ENCODE peak calls at places on chromosome 9, in eight cellular contexts. One of them, this sample, is unnamed.
A peak's percentile ranks its signal among the peaks of the same experiment; 100 is the strongest.

GRCh38 chr9:10605388-10605787 is 7.4 kb downstream of the PTPRD start:
- DNase-seq in ecto neural progenitor cell: no peak
- DNase-seq in NCI-H1105: no peak
- DNase-seq in AG08396: no peak
- DNase-seq in NCI-H2107: no peak
- DNase-seq in aorta: no peak
- DNase-seq in psoas muscle: no peak
- DNase-seq in NCI-H1092 treated with DMSO at 0.1 percent for 48 hours: no peak
- DNase-seq in this sample: no peak

GRCh38 chr9:19936598-19936997 is 147.8 kb upstream of the SLC24A2 start:
- DNase-seq in ecto neural progenitor cell: no peak
- DNase-seq in NCI-H1105: no peak
- DNase-seq in AG08396: no peak
- DNase-seq in NCI-H2107: no peak
- DNase-seq in aorta: no peak
- DNase-seq in psoas muscle: no peak
- DNase-seq in NCI-H1092 treated with DMSO at 0.1 percent for 48 hours: no peak
- DNase-seq in this sample: no peak

GRCh38 chr9:77598510-77598909 is 49.6 kb downstream of the GNA14 start:
- DNase-seq in ecto neural progenitor cell: no peak
- DNase-seq in NCI-H1105: peak; percentile 50
- DNase-seq in AG08396: no peak
- DNase-seq in NCI-H2107: no peak
- DNase-seq in aorta: no peak
- DNase-seq in psoas muscle: no peak
- DNase-seq in NCI-H1092 treated with DMSO at 0.1 percent for 48 hours: peak; percentile 90
- DNase-seq in this sample: no peak

GRCh38 chr9:112793213-112793810 is 42.8 kb downstream of the SNX30 start:
- DNase-seq in ecto neural progenitor cell: peak; percentile 76
- DNase-seq in NCI-H1105: peak; percentile 37
- DNase-seq in AG08396: peak; percentile 75
- DNase-seq in NCI-H2107: no peak
- DNase-seq in aorta: peak; percentile 76
- DNase-seq in psoas muscle: peak; percentile 66
- DNase-seq in NCI-H1092 treated with DMSO at 0.1 percent for 48 hours: peak; percentile 37
- DNase-seq in this sample: peak; percentile 17

GRCh38 chr9:88998911-88999310 is 7.6 kb downstream of the S1PR3 start:
- DNase-seq in ecto neural progenitor cell: peak; percentile 45
- DNase-seq in NCI-H1105: no peak
- DNase-seq in AG08396: peak; percentile 66
- DNase-seq in NCI-H2107: no peak
- DNase-seq in aorta: peak; percentile 87
- DNase-seq in psoas muscle: peak; percentile 72
- DNase-seq in NCI-H1092 treated with DMSO at 0.1 percent for 48 hours: no peak
- DNase-seq in this sample: peak; percentile 55

GRCh38 chr9:89771205-89771604 is 166.4 kb downstream of the GADD45G start:
- DNase-seq in ecto neural progenitor cell: no peak
- DNase-seq in NCI-H1105: no peak
- DNase-seq in AG08396: no peak
- DNase-seq in NCI-H2107: no peak
- DNase-seq in aorta: no peak
- DNase-seq in psoas muscle: no peak
- DNase-seq in NCI-H1092 treated with DMSO at 0.1 percent for 48 hours: no peak
- DNase-seq in this sample: no peak

GRCh38 chr9:126148523-126148870 is 178.1 kb upstream of the MVB12B start:
- DNase-seq in ecto neural progenitor cell: no peak
- DNase-seq in NCI-H1105: no peak
- DNase-seq in AG08396: no peak
- DNase-seq in NCI-H2107: no peak
- DNase-seq in aorta: no peak
- DNase-seq in psoas muscle: no peak
- DNase-seq in NCI-H1092 treated with DMSO at 0.1 percent for 48 hours: no peak
- DNase-seq in this sample: no peak

GRCh38 chr9:133188006-133188842 is 20.8 kb downstream of the OBP2B start:
- DNase-seq in ecto neural progenitor cell: peak; percentile 68
- DNase-seq in NCI-H1105: peak; percentile 44
- DNase-seq in AG08396: no peak
- DNase-seq in NCI-H2107: no peak
- DNase-seq in aorta: no peak
- DNase-seq in psoas muscle: no peak
- DNase-seq in NCI-H1092 treated with DMSO at 0.1 percent for 48 hours: peak; percentile 8
- DNase-seq in this sample: no peak

GRCh38 chr9:105064248-105065118 is 136.5 kb upstream of the ABCA1 start:
- DNase-seq in ecto neural progenitor cell: peak; percentile 74
- DNase-seq in NCI-H1105: peak; percentile 97
- DNase-seq in AG08396: peak; percentile 83
- DNase-seq in NCI-H2107: peak; percentile 69
- DNase-seq in aorta: peak; percentile 94
- DNase-seq in psoas muscle: peak; percentile 91
- DNase-seq in NCI-H1092 treated with DMSO at 0.1 percent for 48 hours: peak; percentile 94
- DNase-seq in this sample: peak; percentile 88

GRCh38 chr9:90953805-90954204 is 152.2 kb downstream of the SYK start:
- DNase-seq in ecto neural progenitor cell: no peak
- DNase-seq in NCI-H1105: no peak
- DNase-seq in AG08396: no peak
- DNase-seq in NCI-H2107: no peak
- DNase-seq in aorta: no peak
- DNase-seq in psoas muscle: no peak
- DNase-seq in NCI-H1092 treated with DMSO at 0.1 percent for 48 hours: no peak
- DNase-seq in this sample: no peak

GRCh38 chr9:136762915-136763648 is 1.2 kb downstream of the LCN15 start:
- DNase-seq in ecto neural progenitor cell: peak; percentile 93
- DNase-seq in NCI-H1105: no peak
- DNase-seq in AG08396: no peak
- DNase-seq in NCI-H2107: no peak
- DNase-seq in aorta: peak; percentile 43
- DNase-seq in psoas muscle: no peak
- DNase-seq in NCI-H1092 treated with DMSO at 0.1 percent for 48 hours: no peak
- DNase-seq in this sample: no peak

GRCh38 chr9:136679431-136679941 is 7.8 kb downstream of the AGPAT2 start:
- DNase-seq in ecto neural progenitor cell: no peak
- DNase-seq in NCI-H1105: no peak
- DNase-seq in AG08396: no peak
- DNase-seq in NCI-H2107: no peak
- DNase-seq in aorta: peak; percentile 86
- DNase-seq in psoas muscle: peak; percentile 67
- DNase-seq in NCI-H1092 treated with DMSO at 0.1 percent for 48 hours: no peak
- DNase-seq in this sample: no peak

GRCh38 chr9:89577363-89577762 is 27.4 kb upstream of the GADD45G start:
- DNase-seq in ecto neural progenitor cell: no peak
- DNase-seq in NCI-H1105: no peak
- DNase-seq in AG08396: no peak
- DNase-seq in NCI-H2107: no peak
- DNase-seq in aorta: no peak
- DNase-seq in psoas muscle: no peak
- DNase-seq in NCI-H1092 treated with DMSO at 0.1 percent for 48 hours: no peak
- DNase-seq in this sample: no peak

GRCh38 chr9:129174102-129174723 is 3.8 kb downstream of the IER5L start:
- DNase-seq in ecto neural progenitor cell: peak; percentile 92
- DNase-seq in NCI-H1105: peak; percentile 55
- DNase-seq in AG08396: peak; percentile 91
- DNase-seq in NCI-H2107: peak; percentile 70
- DNase-seq in aorta: peak; percentile 95
- DNase-seq in psoas muscle: peak; percentile 90
- DNase-seq in NCI-H1092 treated with DMSO at 0.1 percent for 48 hours: peak; percentile 77
- DNase-seq in this sample: peak; percentile 92

GRCh38 chr9:4131946-4132345 is 167.9 kb downstream of the GLIS3 start:
- DNase-seq in ecto neural progenitor cell: no peak
- DNase-seq in NCI-H1105: no peak
- DNase-seq in AG08396: no peak
- DNase-seq in NCI-H2107: no peak
- DNase-seq in aorta: no peak
- DNase-seq in psoas muscle: no peak
- DNase-seq in NCI-H1092 treated with DMSO at 0.1 percent for 48 hours: no peak
- DNase-seq in this sample: no peak

GRCh38 chr9:121685146-121685794 is 33.8 kb downstream of the DAB2IP start:
- DNase-seq in ecto neural progenitor cell: no peak
- DNase-seq in NCI-H1105: no peak
- DNase-seq in AG08396: no peak
- DNase-seq in NCI-H2107: no peak
- DNase-seq in aorta: no peak
- DNase-seq in psoas muscle: no peak
- DNase-seq in NCI-H1092 treated with DMSO at 0.1 percent for 48 hours: no peak
- DNase-seq in this sample: no peak